ENCODE peak calls at places on chromosomes 4 and X, in nine cellular contexts. One of them, this sample, is unnamed.

GRCh38 chr4:47061435-47061834 is 30.1 kb downstream of the GABRB1 start:
- DNase-seq in T-helper 9 cell: no peak
- DNase-seq in astrocyte of the hippocampus: peak
- DNase-seq in activated T-cell treated with anti-CD3 and anti-CD28 coated beads for 1 hour: no peak
- DNase-seq in neural crest cell: no peak
- DNase-seq in HT1080: peak
- DNase-seq in activated CD8-positive, alpha-beta memory T cell treated with anti-CD3 and anti-CD28 coated beads for 48 hours: no peak
- DNase-seq in activated T-helper 1 cell treated with anti-CD3 and anti-CD28 coated beads, Interleukin-2, amount 50 U/mL, for 16 hours: no peak
- DNase-seq in COLO829: no peak
- DNase-seq in this sample: no peak

GRCh38 chr4:152310223-152310622 is 225.7 kb downstream of the FBXW7 start:
- DNase-seq in T-helper 9 cell: no peak
- DNase-seq in HT1080: peak
- DNase-seq in activated CD8-positive, alpha-beta memory T cell treated with anti-CD3 and anti-CD28 coated beads for 48 hours: no peak
- DNase-seq in activated T-helper 1 cell treated with anti-CD3 and anti-CD28 coated beads, Interleukin-2, amount 50 U/mL, for 16 hours: no peak
- DNase-seq in activated T-cell treated with anti-CD3 and anti-CD28 coated beads for 1 hour: no peak
- DNase-seq in astrocyte of the hippocampus: peak
- DNase-seq in COLO829: peak
- DNase-seq in neural crest cell: no peak
- DNase-seq in this sample: no peak

GRCh38 chr4:157128395-157128794 is 52.4 kb downstream of the GLRB start:
- DNase-seq in neural crest cell: no peak
- DNase-seq in activated CD8-positive, alpha-beta memory T cell treated with anti-CD3 and anti-CD28 coated beads for 48 hours: no peak
- DNase-seq in activated T-helper 1 cell treated with anti-CD3 and anti-CD28 coated beads, Interleukin-2, amount 50 U/mL, for 16 hours: no peak
- DNase-seq in T-helper 9 cell: no peak
- DNase-seq in HT1080: peak
- DNase-seq in astrocyte of the hippocampus: peak
- DNase-seq in COLO829: no peak
- DNase-seq in activated T-cell treated with anti-CD3 and anti-CD28 coated beads for 1 hour: no peak
- DNase-seq in this sample: no peak

GRCh38 chr4:162458051-162458450 is 294.3 kb upstream of the FSTL5 start:
- DNase-seq in COLO829: no peak
- DNase-seq in activated T-cell treated with anti-CD3 and anti-CD28 coated beads for 1 hour: no peak
- DNase-seq in activated CD8-positive, alpha-beta memory T cell treated with anti-CD3 and anti-CD28 coated beads for 48 hours: no peak
- DNase-seq in HT1080: no peak
- DNase-seq in activated T-helper 1 cell treated with anti-CD3 and anti-CD28 coated beads, Interleukin-2, amount 50 U/mL, for 16 hours: no peak
- DNase-seq in neural crest cell: no peak
- DNase-seq in T-helper 9 cell: no peak
- DNase-seq in astrocyte of the hippocampus: no peak
- DNase-seq in this sample: no peak

GRCh38 chr4:52853351-52853750 is 8.8 kb upstream of the RASL11B start:
- DNase-seq in activated T-cell treated with anti-CD3 and anti-CD28 coated beads for 1 hour: no peak
- DNase-seq in HT1080: no peak
- DNase-seq in activated CD8-positive, alpha-beta memory T cell treated with anti-CD3 and anti-CD28 coated beads for 48 hours: no peak
- DNase-seq in T-helper 9 cell: no peak
- DNase-seq in neural crest cell: no peak
- DNase-seq in activated T-helper 1 cell treated with anti-CD3 and anti-CD28 coated beads, Interleukin-2, amount 50 U/mL, for 16 hours: no peak
- DNase-seq in COLO829: no peak
- DNase-seq in astrocyte of the hippocampus: peak
- DNase-seq in this sample: no peak

GRCh38 chr4:66351761-66352160 is 681.5 kb upstream of the EPHA5 start:
- DNase-seq in HT1080: no peak
- DNase-seq in activated T-helper 1 cell treated with anti-CD3 and anti-CD28 coated beads, Interleukin-2, amount 50 U/mL, for 16 hours: no peak
- DNase-seq in T-helper 9 cell: no peak
- DNase-seq in COLO829: no peak
- DNase-seq in astrocyte of the hippocampus: no peak
- DNase-seq in activated T-cell treated with anti-CD3 and anti-CD28 coated beads for 1 hour: no peak
- DNase-seq in activated CD8-positive, alpha-beta memory T cell treated with anti-CD3 and anti-CD28 coated beads for 48 hours: no peak
- DNase-seq in neural crest cell: no peak
- DNase-seq in this sample: no peak

GRCh38 chrX:11386812-11387211 is 93.6 kb downstream of the AMELX start:
- DNase-seq in activated T-helper 1 cell treated with anti-CD3 and anti-CD28 coated beads, Interleukin-2, amount 50 U/mL, for 16 hours: no peak
- DNase-seq in astrocyte of the hippocampus: no peak
- DNase-seq in T-helper 9 cell: no peak
- DNase-seq in COLO829: no peak
- DNase-seq in HT1080: no peak
- DNase-seq in activated T-cell treated with anti-CD3 and anti-CD28 coated beads for 1 hour: no peak
- DNase-seq in activated CD8-positive, alpha-beta memory T cell treated with anti-CD3 and anti-CD28 coated beads for 48 hours: no peak
- DNase-seq in neural crest cell: no peak
- DNase-seq in this sample: no peak

GRCh38 chrX:122418758-122419157 is 765.3 kb upstream of the GRIA3 start:
- DNase-seq in neural crest cell: no peak
- DNase-seq in T-helper 9 cell: no peak
- DNase-seq in activated T-cell treated with anti-CD3 and anti-CD28 coated beads for 1 hour: no peak
- DNase-seq in astrocyte of the hippocampus: no peak
- DNase-seq in COLO829: no peak
- DNase-seq in activated CD8-positive, alpha-beta memory T cell treated with anti-CD3 and anti-CD28 coated beads for 48 hours: no peak
- DNase-seq in activated T-helper 1 cell treated with anti-CD3 and anti-CD28 coated beads, Interleukin-2, amount 50 U/mL, for 16 hours: no peak
- DNase-seq in HT1080: no peak
- DNase-seq in this sample: no peak

GRCh38 chrX:47097018-47097417 is 18.8 kb downstream of the RGN start:
- DNase-seq in COLO829: no peak
- DNase-seq in astrocyte of the hippocampus: no peak
- DNase-seq in T-helper 9 cell: no peak
- DNase-seq in neural crest cell: no peak
- DNase-seq in activated T-helper 1 cell treated with anti-CD3 and anti-CD28 coated beads, Interleukin-2, amount 50 U/mL, for 16 hours: no peak
- DNase-seq in activated T-cell treated with anti-CD3 and anti-CD28 coated beads for 1 hour: no peak
- DNase-seq in HT1080: no peak
- DNase-seq in activated CD8-positive, alpha-beta memory T cell treated with anti-CD3 and anti-CD28 coated beads for 48 hours: no peak
- DNase-seq in this sample: no peak

GRCh38 chr4:151862766-151863165 is 102.0 kb upstream of the GATB start:
- DNase-seq in activated CD8-positive, alpha-beta memory T cell treated with anti-CD3 and anti-CD28 coated beads for 48 hours: no peak
- DNase-seq in activated T-helper 1 cell treated with anti-CD3 and anti-CD28 coated beads, Interleukin-2, amount 50 U/mL, for 16 hours: no peak
- DNase-seq in astrocyte of the hippocampus: peak
- DNase-seq in T-helper 9 cell: no peak
- DNase-seq in COLO829: no peak
- DNase-seq in neural crest cell: no peak
- DNase-seq in HT1080: peak
- DNase-seq in activated T-cell treated with anti-CD3 and anti-CD28 coated beads for 1 hour: no peak
- DNase-seq in this sample: no peak

GRCh38 chr4:138891610-138892009 is 124.0 kb upstream of the NOCT start:
- DNase-seq in activated T-cell treated with anti-CD3 and anti-CD28 coated beads for 1 hour: no peak
- DNase-seq in HT1080: no peak
- DNase-seq in T-helper 9 cell: no peak
- DNase-seq in activated T-helper 1 cell treated with anti-CD3 and anti-CD28 coated beads, Interleukin-2, amount 50 U/mL, for 16 hours: no peak
- DNase-seq in astrocyte of the hippocampus: peak
- DNase-seq in activated CD8-positive, alpha-beta memory T cell treated with anti-CD3 and anti-CD28 coated beads for 48 hours: no peak
- DNase-seq in neural crest cell: no peak
- DNase-seq in COLO829: no peak
- DNase-seq in this sample: no peak

GRCh38 chrX:14357314-14357713 is 172.0 kb upstream of the GLRA2 start:
- DNase-seq in astrocyte of the hippocampus: no peak
- DNase-seq in activated CD8-positive, alpha-beta memory T cell treated with anti-CD3 and anti-CD28 coated beads for 48 hours: no peak
- DNase-seq in activated T-cell treated with anti-CD3 and anti-CD28 coated beads for 1 hour: no peak
- DNase-seq in COLO829: no peak
- DNase-seq in HT1080: peak
- DNase-seq in T-helper 9 cell: no peak
- DNase-seq in activated T-helper 1 cell treated with anti-CD3 and anti-CD28 coated beads, Interleukin-2, amount 50 U/mL, for 16 hours: no peak
- DNase-seq in neural crest cell: no peak
- DNase-seq in this sample: no peak

GRCh38 chr4:167779280-167779679 is 313.1 kb upstream of the ANXA10 start:
- DNase-seq in astrocyte of the hippocampus: no peak
- DNase-seq in neural crest cell: no peak
- DNase-seq in activated T-helper 1 cell treated with anti-CD3 and anti-CD28 coated beads, Interleukin-2, amount 50 U/mL, for 16 hours: no peak
- DNase-seq in activated T-cell treated with anti-CD3 and anti-CD28 coated beads for 1 hour: no peak
- DNase-seq in HT1080: no peak
- DNase-seq in activated CD8-positive, alpha-beta memory T cell treated with anti-CD3 and anti-CD28 coated beads for 48 hours: no peak
- DNase-seq in COLO829: no peak
- DNase-seq in T-helper 9 cell: no peak
- DNase-seq in this sample: no peak

GRCh38 chrX:79366888-79367749 is at the start of gene ITM2A:
- DNase-seq in COLO829: no peak
- DNase-seq in activated T-cell treated with anti-CD3 and anti-CD28 coated beads for 1 hour: peak
- DNase-seq in HT1080: no peak
- DNase-seq in astrocyte of the hippocampus: peak
- DNase-seq in activated T-helper 1 cell treated with anti-CD3 and anti-CD28 coated beads, Interleukin-2, amount 50 U/mL, for 16 hours: peak
- DNase-seq in neural crest cell: peak
- DNase-seq in activated CD8-positive, alpha-beta memory T cell treated with anti-CD3 and anti-CD28 coated beads for 48 hours: peak
- DNase-seq in T-helper 9 cell: peak
- DNase-seq in this sample: peak

GRCh38 chr4:150464523-150464922 is 117.4 kb upstream of the MAB21L2 start:
- DNase-seq in COLO829: no peak
- DNase-seq in T-helper 9 cell: no peak
- DNase-seq in activated CD8-positive, alpha-beta memory T cell treated with anti-CD3 and anti-CD28 coated beads for 48 hours: no peak
- DNase-seq in HT1080: no peak
- DNase-seq in neural crest cell: no peak
- DNase-seq in activated T-helper 1 cell treated with anti-CD3 and anti-CD28 coated beads, Interleukin-2, amount 50 U/mL, for 16 hours: no peak
- DNase-seq in astrocyte of the hippocampus: no peak
- DNase-seq in activated T-cell treated with anti-CD3 and anti-CD28 coated beads for 1 hour: no peak
- DNase-seq in this sample: no peak

GRCh38 chr4:7786517-7786916 is 153.1 kb downstream of the AFAP1 start:
- DNase-seq in activated T-cell treated with anti-CD3 and anti-CD28 coated beads for 1 hour: no peak
- DNase-seq in T-helper 9 cell: no peak
- DNase-seq in astrocyte of the hippocampus: no peak
- DNase-seq in neural crest cell: no peak
- DNase-seq in HT1080: no peak
- DNase-seq in activated CD8-positive, alpha-beta memory T cell treated with anti-CD3 and anti-CD28 coated beads for 48 hours: no peak
- DNase-seq in activated T-helper 1 cell treated with anti-CD3 and anti-CD28 coated beads, Interleukin-2, amount 50 U/mL, for 16 hours: no peak
- DNase-seq in COLO829: no peak
- DNase-seq in this sample: no peak

GRCh38 chr4:24840826-24841587 is 45.6 kb downstream of the SOD3 start:
- DNase-seq in COLO829: no peak
- DNase-seq in T-helper 9 cell: no peak
- DNase-seq in activated CD8-positive, alpha-beta memory T cell treated with anti-CD3 and anti-CD28 coated beads for 48 hours: no peak
- DNase-seq in astrocyte of the hippocampus: peak
- DNase-seq in activated T-cell treated with anti-CD3 and anti-CD28 coated beads for 1 hour: no peak
- DNase-seq in activated T-helper 1 cell treated with anti-CD3 and anti-CD28 coated beads, Interleukin-2, amount 50 U/mL, for 16 hours: no peak
- DNase-seq in HT1080: no peak
- DNase-seq in neural crest cell: no peak
- DNase-seq in this sample: no peak

GRCh38 chr4:70721747-70722146 is at the start of gene RUFY3:
- DNase-seq in astrocyte of the hippocampus: peak
- DNase-seq in activated T-helper 1 cell treated with anti-CD3 and anti-CD28 coated beads, Interleukin-2, amount 50 U/mL, for 16 hours: no peak
- DNase-seq in activated CD8-positive, alpha-beta memory T cell treated with anti-CD3 and anti-CD28 coated beads for 48 hours: no peak
- DNase-seq in HT1080: peak
- DNase-seq in T-helper 9 cell: no peak
- DNase-seq in activated T-cell treated with anti-CD3 and anti-CD28 coated beads for 1 hour: no peak
- DNase-seq in COLO829: peak
- DNase-seq in neural crest cell: no peak
- DNase-seq in this sample: no peak

GRCh38 chrX:114152130-114152529 is 431.8 kb upstream of the HTR2C start:
- DNase-seq in COLO829: peak
- DNase-seq in HT1080: peak
- DNase-seq in T-helper 9 cell: no peak
- DNase-seq in activated T-helper 1 cell treated with anti-CD3 and anti-CD28 coated beads, Interleukin-2, amount 50 U/mL, for 16 hours: no peak
- DNase-seq in astrocyte of the hippocampus: peak
- DNase-seq in activated CD8-positive, alpha-beta memory T cell treated with anti-CD3 and anti-CD28 coated beads for 48 hours: no peak
- DNase-seq in neural crest cell: no peak
- DNase-seq in activated T-cell treated with anti-CD3 and anti-CD28 coated beads for 1 hour: no peak
- DNase-seq in this sample: no peak

GRCh38 chrX:97446298-97446882 is 562.7 kb downstream of the RPA4 start:
- DNase-seq in activated T-cell treated with anti-CD3 and anti-CD28 coated beads for 1 hour: no peak
- DNase-seq in activated T-helper 1 cell treated with anti-CD3 and anti-CD28 coated beads, Interleukin-2, amount 50 U/mL, for 16 hours: no peak
- DNase-seq in astrocyte of the hippocampus: no peak
- DNase-seq in activated CD8-positive, alpha-beta memory T cell treated with anti-CD3 and anti-CD28 coated beads for 48 hours: no peak
- DNase-seq in T-helper 9 cell: no peak
- DNase-seq in COLO829: no peak
- DNase-seq in neural crest cell: no peak
- DNase-seq in HT1080: no peak
- DNase-seq in this sample: no peak

GRCh38 chrX:68735266-68735665 is 87.8 kb downstream of the STARD8 start:
- DNase-seq in neural crest cell: no peak
- DNase-seq in HT1080: no peak
- DNase-seq in COLO829: no peak
- DNase-seq in activated T-helper 1 cell treated with anti-CD3 and anti-CD28 coated beads, Interleukin-2, amount 50 U/mL, for 16 hours: no peak
- DNase-seq in T-helper 9 cell: no peak
- DNase-seq in astrocyte of the hippocampus: no peak
- DNase-seq in activated T-cell treated with anti-CD3 and anti-CD28 coated beads for 1 hour: no peak
- DNase-seq in activated CD8-positive, alpha-beta memory T cell treated with anti-CD3 and anti-CD28 coated beads for 48 hours: no peak
- DNase-seq in this sample: no peak

GRCh38 chr4:26015133-26015651 is 101.2 kb downstream of the SMIM20 start:
- DNase-seq in activated T-helper 1 cell treated with anti-CD3 and anti-CD28 coated beads, Interleukin-2, amount 50 U/mL, for 16 hours: no peak
- DNase-seq in T-helper 9 cell: no peak
- DNase-seq in neural crest cell: no peak
- DNase-seq in COLO829: no peak
- DNase-seq in HT1080: peak
- DNase-seq in activated CD8-positive, alpha-beta memory T cell treated with anti-CD3 and anti-CD28 coated beads for 48 hours: no peak
- DNase-seq in astrocyte of the hippocampus: peak
- DNase-seq in activated T-cell treated with anti-CD3 and anti-CD28 coated beads for 1 hour: no peak
- DNase-seq in this sample: no peak

GRCh38 chrX:38806875-38807601 is 5.8 kb downstream of the MID1IP1 start:
- DNase-seq in T-helper 9 cell: no peak
- DNase-seq in neural crest cell: no peak
- DNase-seq in activated CD8-positive, alpha-beta memory T cell treated with anti-CD3 and anti-CD28 coated beads for 48 hours: no peak
- DNase-seq in activated T-helper 1 cell treated with anti-CD3 and anti-CD28 coated beads, Interleukin-2, amount 50 U/mL, for 16 hours: no peak
- DNase-seq in activated T-cell treated with anti-CD3 and anti-CD28 coated beads for 1 hour: no peak
- DNase-seq in COLO829: no peak
- DNase-seq in HT1080: no peak
- DNase-seq in astrocyte of the hippocampus: peak
- DNase-seq in this sample: no peak

GRCh38 chr4:2934077-2934812 is 29.0 kb downstream of the NOP14 start:
- DNase-seq in neural crest cell: peak
- DNase-seq in astrocyte of the hippocampus: peak
- DNase-seq in activated T-cell treated with anti-CD3 and anti-CD28 coated beads for 1 hour: no peak
- DNase-seq in T-helper 9 cell: peak
- DNase-seq in COLO829: peak
- DNase-seq in activated T-helper 1 cell treated with anti-CD3 and anti-CD28 coated beads, Interleukin-2, amount 50 U/mL, for 16 hours: no peak
- DNase-seq in activated CD8-positive, alpha-beta memory T cell treated with anti-CD3 and anti-CD28 coated beads for 48 hours: no peak
- DNase-seq in HT1080: peak
- DNase-seq in this sample: peak

GRCh38 chrX:12894074-12894691 is 12.2 kb upstream of the TLR8 start:
- DNase-seq in HT1080: no peak
- DNase-seq in activated CD8-positive, alpha-beta memory T cell treated with anti-CD3 and anti-CD28 coated beads for 48 hours: no peak
- DNase-seq in astrocyte of the hippocampus: peak
- DNase-seq in activated T-cell treated with anti-CD3 and anti-CD28 coated beads for 1 hour: peak
- DNase-seq in activated T-helper 1 cell treated with anti-CD3 and anti-CD28 coated beads, Interleukin-2, amount 50 U/mL, for 16 hours: peak
- DNase-seq in T-helper 9 cell: peak
- DNase-seq in neural crest cell: peak
- DNase-seq in COLO829: peak
- DNase-seq in this sample: peak

GRCh38 chrX:148577711-148578110 is 77.3 kb downstream of the AFF2 start:
- DNase-seq in HT1080: no peak
- DNase-seq in activated CD8-positive, alpha-beta memory T cell treated with anti-CD3 and anti-CD28 coated beads for 48 hours: no peak
- DNase-seq in activated T-helper 1 cell treated with anti-CD3 and anti-CD28 coated beads, Interleukin-2, amount 50 U/mL, for 16 hours: no peak
- DNase-seq in activated T-cell treated with anti-CD3 and anti-CD28 coated beads for 1 hour: no peak
- DNase-seq in neural crest cell: no peak
- DNase-seq in T-helper 9 cell: no peak
- DNase-seq in astrocyte of the hippocampus: no peak
- DNase-seq in COLO829: no peak
- DNase-seq in this sample: no peak

GRCh38 chr4:87038837-87039715 is 104.3 kb downstream of the AFF1 start:
- DNase-seq in HT1080: peak
- DNase-seq in T-helper 9 cell: no peak
- DNase-seq in astrocyte of the hippocampus: peak
- DNase-seq in activated T-cell treated with anti-CD3 and anti-CD28 coated beads for 1 hour: no peak
- DNase-seq in neural crest cell: peak
- DNase-seq in activated CD8-positive, alpha-beta memory T cell treated with anti-CD3 and anti-CD28 coated beads for 48 hours: no peak
- DNase-seq in COLO829: no peak
- DNase-seq in activated T-helper 1 cell treated with anti-CD3 and anti-CD28 coated beads, Interleukin-2, amount 50 U/mL, for 16 hours: no peak
- DNase-seq in this sample: no peak

GRCh38 chr4:139978692-139979091 is 175.3 kb downstream of the MAML3 start:
- DNase-seq in activated T-helper 1 cell treated with anti-CD3 and anti-CD28 coated beads, Interleukin-2, amount 50 U/mL, for 16 hours: no peak
- DNase-seq in T-helper 9 cell: no peak
- DNase-seq in COLO829: no peak
- DNase-seq in activated T-cell treated with anti-CD3 and anti-CD28 coated beads for 1 hour: no peak
- DNase-seq in activated CD8-positive, alpha-beta memory T cell treated with anti-CD3 and anti-CD28 coated beads for 48 hours: no peak
- DNase-seq in astrocyte of the hippocampus: no peak
- DNase-seq in neural crest cell: no peak
- DNase-seq in HT1080: no peak
- DNase-seq in this sample: peak